ENCODE peak calls at places on chromosomes 3 and 15, in six cellular contexts. E, M, B, W, L and P are unnamed samples.

GRCh38 chr15:49876401-49877038 is 242.5 kb downstream of the ATP8B4 start:
- DNase-seq in E (peak; percentile 75), M (no peak), B (peak; percentile 12), W (peak; percentile 46), L (no peak), P (peak; percentile 9)

GRCh38 chr15:49135893-49136292 is 19.5 kb downstream of the COPS2 start:
- DNase-seq in E (peak; percentile 56), M (peak; percentile 41), B (no peak), W (peak; percentile 68), L (no peak), P (peak; percentile 82)

GRCh38 chr3:38567498-38567897 is 71.4 kb downstream of the EXOG start:
- DNase-seq in E (no peak), M (no peak), B (no peak), W (no peak), L (no peak), P (no peak)

GRCh38 chr15:57557267-57557666 is 34.4 kb upstream of the MYZAP start:
- DNase-seq in E (no peak), M (no peak), B (no peak), W (no peak), L (no peak), P (no peak)

GRCh38 chr3:100102757-100103156 is 11.5 kb downstream of the FILIP1L start:
- DNase-seq in E (no peak), M (no peak), B (no peak), W (no peak), L (no peak), P (no peak)

GRCh38 chr3:13894812-13895154 is 14.9 kb upstream of the WNT7A start:
- DNase-seq in E (no peak), M (no peak), B (no peak), W (no peak), L (no peak), P (no peak)

GRCh38 chr3:57837686-57838085 is 81.6 kb downstream of the SLMAP start:
- DNase-seq in E (no peak), M (no peak), B (no peak), W (peak; percentile 65), L (no peak), P (no peak)

GRCh38 chr15:99057697-99058420 is 47.0 kb upstream of the SYNM start:
- DNase-seq in E (no peak), M (no peak), B (no peak), W (peak; percentile 49), L (peak; percentile 78), P (no peak)

GRCh38 chr15:85440451-85440850 is 60.0 kb downstream of the AKAP13 start:
- DNase-seq in E (no peak), M (no peak), B (no peak), W (peak; percentile 68), L (peak; percentile 69), P (no peak)

GRCh38 chr15:80769471-80770355 is 9.5 kb upstream of the CEMIP start:
- DNase-seq in E (no peak), M (no peak), B (no peak), W (no peak), L (no peak), P (no peak)

GRCh38 chr3:101868534-101869464 is 19.5 kb downstream of the NFKBIZ start:
- DNase-seq in E (no peak), M (no peak), B (no peak), W (peak; percentile 67), L (no peak), P (peak; percentile 75)

GRCh38 chr3:146550743-146551510 is 6.5 kb upstream of the PLSCR1 start:
- DNase-seq in E (peak; percentile 96), M (peak; percentile 33), B (peak; percentile 26), W (peak; percentile 89), L (peak; percentile 61), P (peak; percentile 97)

GRCh38 chr3:24156466-24156865 is 211.4 kb downstream of the NR1D2 start:
- DNase-seq in E (peak; percentile 33), M (peak; percentile 62), B (peak; percentile 49), W (peak; percentile 56), L (no peak), P (peak; percentile 63)

GRCh38 chr3:194257030-194257657 is 94.0 kb downstream of the CPN2 start:
- DNase-seq in E (no peak), M (no peak), B (no peak), W (no peak), L (no peak), P (no peak)

DNA sequence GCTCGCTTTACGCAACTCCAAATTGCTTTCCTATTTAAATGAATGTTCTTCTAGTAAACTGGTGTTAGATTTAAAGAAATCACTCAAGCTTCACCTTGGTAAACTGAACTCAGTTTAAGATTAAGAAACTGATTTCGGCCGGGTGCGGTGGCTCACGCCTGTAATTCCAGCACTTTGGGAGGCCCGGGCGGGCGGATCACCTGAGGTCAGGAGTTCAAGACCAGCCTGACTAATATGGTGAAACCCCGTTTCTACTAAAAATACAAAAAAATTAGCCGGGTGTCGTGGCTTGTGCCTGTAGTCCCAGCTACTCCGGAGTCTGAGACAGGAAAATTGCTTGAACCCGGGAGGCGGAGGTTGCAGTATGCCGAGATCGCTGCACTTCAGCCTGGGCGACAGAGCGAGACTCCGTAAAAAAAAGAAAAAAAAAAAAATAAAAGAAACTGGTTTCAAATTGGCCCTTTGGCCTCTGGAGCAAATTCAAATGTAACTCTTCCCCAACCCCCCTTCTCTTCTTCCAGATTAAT is 1.7 kb downstream of the SKIL start:
- DNase-seq in E (no peak), M (no peak), B (no peak), W (no peak), L (no peak), P (no peak)
- TF ChIP-seq CTCF in E (no peak), M (no peak), B (no peak), W (no peak), L (no peak), P (no peak)

GRCh38 chr3:60809857-60810256 is 441.4 kb downstream of the FHIT start:
- DNase-seq in E (peak; percentile 55), M (no peak), B (no peak), W (peak; percentile 92), L (no peak), P (no peak)
- H3K4me3 ChIP-seq in E (no peak overlapping the region), M (no peak overlapping the region), B (no peak overlapping the region), W (no peak overlapping the region), L (no peak overlapping the region), P (no peak overlapping the region)

GRCh38 chr15:71752604-71753289 is 57.6 kb upstream of the NR2E3 start:
- DNase-seq in E (peak; percentile 91), M (peak; percentile 92), B (peak; percentile 65), W (peak; percentile 76), L (peak; percentile 60), P (peak; percentile 98)
- TF ChIP-seq CTCF in E (peak; percentile 63), M (peak; percentile 67), B (peak; percentile 65), W (peak; percentile 32), L (peak; percentile 43), P (peak; percentile 83)

GRCh38 chr15:31740203-31740602 is 290.1 kb upstream of the CHRNA7 start:
- DNase-seq in E (no peak), M (no peak), B (no peak), W (no peak), L (no peak), P (no peak)
- H3K4me3 ChIP-seq in E (no peak overlapping the region), M (no peak overlapping the region), B (no peak overlapping the region), W (no peak overlapping the region), L (no peak overlapping the region), P (no peak overlapping the region)

DNA sequence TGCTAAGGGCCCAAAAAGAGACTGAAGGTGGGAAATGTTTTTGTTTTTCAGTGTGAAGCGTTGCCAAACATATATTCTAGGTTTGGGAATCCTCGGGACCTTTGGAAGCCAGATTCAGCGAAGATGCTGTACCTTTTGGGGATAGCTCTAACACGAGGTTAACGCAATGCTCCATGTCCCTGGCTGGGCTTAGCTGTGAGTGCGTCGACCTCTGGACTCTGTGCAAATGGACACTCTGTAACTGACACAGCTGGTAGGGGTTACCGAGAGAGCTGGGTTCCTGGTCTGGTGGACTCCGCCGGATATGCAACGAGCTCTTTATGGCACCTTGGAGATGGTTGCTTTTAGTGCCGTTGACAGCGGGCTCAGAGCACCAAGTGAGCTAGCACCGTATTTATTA is 724 bp upstream of the SH3GL3 start:
- DNase-seq in E (no peak), M (no peak), B (no peak), W (no peak), L (no peak), P (no peak)
- TF ChIP-seq CTCF in E (no peak), M (no peak), B (no peak), W (no peak), L (no peak), P (no peak)